ENCODE peak calls at places on chromosomes 12 and 14, in seven cellular contexts. B, C, I, O, L, R and P are unnamed samples.

GRCh38 chr12:9135903-9136310 is 20.2 kb upstream of the A2M start:
- DNase-seq in B (no peak), C (no peak), I (no peak), O (no peak), L (no peak), R (no peak), P (no peak)

GRCh38 chr12:82299617-82300016 is 58.6 kb downstream of the CCDC59 start:
- DNase-seq in B (no peak), C (no peak), I (no peak), O (peak), L (no peak), R (no peak), P (no peak)

GRCh38 chr12:53255993-53256392 is 12.1 kb upstream of the ESPL1 start:
- DNase-seq in B (peak), C (no peak), I (no peak), O (no peak), L (peak), R (no peak), P (no peak)

GRCh38 chr12:63862187-63863107 is 17.9 kb downstream of the SRGAP1 start:
- DNase-seq in B (no peak), C (peak), I (no peak), O (peak), L (no peak), R (no peak), P (no peak)

GRCh38 chr14:106224694-106224971 is 698.2 kb downstream of the TMEM121 start:
- DNase-seq in B (no peak), C (no peak), I (no peak), O (no peak), L (no peak), R (no peak), P (no peak)

GRCh38 chr12:51188359-51189051 is 15.6 kb upstream of the TFCP2 start:
- DNase-seq in B (peak), C (no peak), I (no peak), O (no peak), L (peak), R (no peak), P (no peak)

GRCh38 chr12:53624956-53625355 is 1.2 kb downstream of the ATF7 start:
- DNase-seq in B (peak), C (no peak), I (no peak), O (peak), L (no peak), R (no peak), P (no peak)

GRCh38 chr12:20507711-20508110 is 139.4 kb downstream of the PDE3A start:
- DNase-seq in B (no peak), C (no peak), I (no peak), O (no peak), L (no peak), R (no peak), P (no peak)

GRCh38 chr12:10672231-10672868 is 1.5 kb downstream of the STYK1 start:
- DNase-seq in B (no peak), C (peak), I (no peak), O (no peak), L (no peak), R (no peak), P (no peak)

GRCh38 chr14:69079188-69079742 is 73.7 kb downstream of the DCAF5 start:
- DNase-seq in B (no peak), C (no peak), I (no peak), O (peak), L (no peak), R (no peak), P (no peak)

GRCh38 chr12:111597731-111598636 is 1.1 kb downstream of the ATXN2 start:
- DNase-seq in B (peak), C (peak), I (peak), O (no peak), L (peak), R (peak), P (peak)

GRCh38 chr12:54419088-54419887 is at the start of gene ITGA5:
- DNase-seq in B (no peak), C (peak), I (peak), O (peak), L (peak), R (peak), P (no peak)

GRCh38 chr12:28622416-28622815 is 432.2 kb downstream of the CCDC91 start:
- DNase-seq in B (no peak), C (no peak), I (no peak), O (peak), L (no peak), R (no peak), P (no peak)

GRCh38 chr14:52443506-52443905 is 108.8 kb downstream of the TXNDC16 start:
- DNase-seq in B (no peak), C (no peak), I (no peak), O (no peak), L (no peak), R (no peak), P (no peak)

GRCh38 chr14:86035882-86036281 is 505.9 kb downstream of the FLRT2 start:
- DNase-seq in B (peak), C (no peak), I (peak), O (peak), L (no peak), R (no peak), P (peak)

GRCh38 chr14:85534914-85535313 is 5.0 kb downstream of the FLRT2 start:
- DNase-seq in B (no peak), C (no peak), I (no peak), O (no peak), L (no peak), R (no peak), P (no peak)

GRCh38 chr12:94150483-94151225 is 2.3 kb downstream of the PLXNC1 start:
- DNase-seq in B (no peak), C (peak), I (peak), O (no peak), L (peak), R (no peak), P (peak)

GRCh38 chr12:82174383-82174782 is 183.8 kb downstream of the CCDC59 start:
- DNase-seq in B (no peak), C (no peak), I (no peak), O (no peak), L (no peak), R (no peak), P (no peak)

GRCh38 chr12:11832100-11832499 is 182.6 kb downstream of the ETV6 start:
- DNase-seq in B (no peak), C (no peak), I (no peak), O (no peak), L (no peak), R (no peak), P (no peak)

GRCh38 chr14:59126714-59127436 is 61.6 kb upstream of the DAAM1 start:
- DNase-seq in B (peak), C (no peak), I (no peak), O (peak), L (no peak), R (no peak), P (no peak)

GRCh38 chr12:57763881-57764661 is 2.8 kb downstream of the CYP27B1 start:
- DNase-seq in B (no peak), C (no peak), I (no peak), O (no peak), L (peak), R (peak), P (no peak)

GRCh38 chr12:45726594-45727300 is 2.8 kb upstream of the ARID2 start:
- DNase-seq in B (peak), C (peak), I (peak), O (peak), L (peak), R (peak), P (peak)

GRCh38 chr12:96399081-96399918 is 939 bp downstream of the CDK17 start:
- DNase-seq in B (peak), C (peak), I (peak), O (peak), L (peak), R (peak), P (peak)

GRCh38 chr12:17928708-17929366 is 161.2 kb downstream of the RERGL start:
- DNase-seq in B (no peak), C (no peak), I (no peak), O (peak), L (no peak), R (no peak), P (no peak)

GRCh38 chr12:84035766-84036165 is 876.8 kb downstream of the SLC6A15 start:
- DNase-seq in B (no peak), C (no peak), I (no peak), O (no peak), L (no peak), R (no peak), P (no peak)

GRCh38 chr12:115609356-115609755 is 668.1 kb downstream of the MED13L start:
- DNase-seq in B (no peak), C (no peak), I (no peak), O (no peak), L (no peak), R (no peak), P (no peak)

GRCh38 chr12:59268295-59268809 is 327.5 kb upstream of the SLC16A7 start:
- DNase-seq in B (no peak), C (no peak), I (no peak), O (no peak), L (no peak), R (no peak), P (no peak)

GRCh38 chr12:4320287-4320858 is 640 bp upstream of the TIGAR start:
- DNase-seq in B (no peak), C (no peak), I (no peak), O (no peak), L (no peak), R (no peak), P (no peak)

GRCh38 chr14:99463974-99464373 is 16.7 kb downstream of the SETD3 start:
- DNase-seq in B (no peak), C (no peak), I (no peak), O (no peak), L (no peak), R (no peak), P (no peak)

GRCh38 chr12:52189376-52190174 is 2.2 kb downstream of the KRT80 start:
- DNase-seq in B (no peak), C (no peak), I (no peak), O (no peak), L (no peak), R (no peak), P (no peak)
- TF ChIP-seq CTCF in B (no peak), C (no peak), I (no peak), O (no peak), L (no peak), R (no peak), P (no peak)

DNA sequence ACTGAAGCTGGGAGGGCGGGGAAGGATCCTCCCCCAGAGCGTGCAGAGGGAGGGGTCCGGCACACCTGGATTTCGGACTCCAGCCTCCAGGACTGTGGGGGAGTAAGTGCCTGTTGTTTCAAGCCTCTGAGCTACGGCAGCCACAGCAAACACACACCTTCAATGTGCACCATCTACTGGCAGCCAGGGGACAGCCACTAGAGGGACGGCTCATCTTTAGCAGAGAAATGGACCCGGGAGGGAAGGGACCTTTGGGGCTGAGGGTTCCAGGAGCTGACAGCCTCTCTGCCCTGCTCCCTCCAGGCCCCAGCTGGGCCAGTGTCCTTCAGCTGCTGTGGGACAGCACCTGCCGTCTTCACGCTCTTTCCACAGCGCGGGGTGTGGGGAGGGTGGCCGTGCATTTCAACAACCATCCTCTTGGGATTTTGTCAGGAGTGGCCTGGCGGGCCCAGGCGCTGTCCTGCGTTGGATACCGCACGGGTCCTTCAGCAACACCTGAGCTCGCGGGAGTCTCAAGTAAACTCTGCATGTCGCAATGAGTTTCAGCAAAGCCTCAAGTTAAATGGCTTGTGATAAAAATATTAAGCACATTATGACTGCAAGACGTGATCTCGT is 209.2 kb upstream of the C14orf180 start:
- DNase-seq in B (peak), C (no peak), I (peak), O (no peak), L (peak), R (no peak), P (peak)
- TF ChIP-seq CTCF in B (peak), C (peak), I (no peak), O (no peak), L (peak), R (no peak), P (peak)

GRCh38 chr12:126493366-126494108 is 1428.3 kb downstream of the AACS start:
- DNase-seq in B (no peak), C (no peak), I (no peak), O (peak), L (no peak), R (no peak), P (no peak)
- TF ChIP-seq CTCF in B (no peak), C (no peak), I (no peak), O (no peak), L (no peak), R (no peak), P (no peak)

GRCh38 chr12:106128526-106129430 is 10.0 kb downstream of the NUAK1 start:
- DNase-seq in B (no peak), C (no peak), I (no peak), O (no peak), L (no peak), R (no peak), P (no peak)

GRCh38 chr12:106130474-106131113 is 8.2 kb downstream of the NUAK1 start:
- DNase-seq in B (no peak), C (no peak), I (no peak), O (no peak), L (no peak), R (no peak), P (no peak)

GRCh38 chr12:106125351-106126085 is 13.2 kb downstream of the NUAK1 start:
- DNase-seq in B (no peak), C (no peak), I (no peak), O (no peak), L (no peak), R (no peak), P (no peak)

GRCh38 chr12:106126441-106127288 is 12.1 kb downstream of the NUAK1 start:
- DNase-seq in B (no peak), C (no peak), I (no peak), O (peak), L (no peak), R (no peak), P (no peak)

GRCh38 chr12:106127289-106128126 is 11.2 kb downstream of the NUAK1 start:
- DNase-seq in B (no peak), C (no peak), I (no peak), O (no peak), L (no peak), R (no peak), P (no peak)
- TF ChIP-seq CTCF in B (no peak), C (no peak), I (no peak), O (no peak), L (no peak), R (peak), P (no peak)

GRCh38 chr14:91356218-91356763 is 61.3 kb downstream of the CCDC88C start:
- DNase-seq in B (peak), C (no peak), I (no peak), O (no peak), L (peak), R (no peak), P (no peak)

GRCh38 chr14:91354221-91354916 is 63.3 kb downstream of the CCDC88C start:
- DNase-seq in B (peak), C (no peak), I (no peak), O (no peak), L (peak), R (no peak), P (no peak)

GRCh38 chr14:91352696-91353692 is 64.6 kb downstream of the CCDC88C start:
- DNase-seq in B (peak), C (no peak), I (no peak), O (no peak), L (peak), R (no peak), P (no peak)

GRCh38 chr14:91357272-91357671 is 60.3 kb downstream of the CCDC88C start:
- DNase-seq in B (peak), C (no peak), I (no peak), O (no peak), L (peak), R (no peak), P (no peak)

DNA sequence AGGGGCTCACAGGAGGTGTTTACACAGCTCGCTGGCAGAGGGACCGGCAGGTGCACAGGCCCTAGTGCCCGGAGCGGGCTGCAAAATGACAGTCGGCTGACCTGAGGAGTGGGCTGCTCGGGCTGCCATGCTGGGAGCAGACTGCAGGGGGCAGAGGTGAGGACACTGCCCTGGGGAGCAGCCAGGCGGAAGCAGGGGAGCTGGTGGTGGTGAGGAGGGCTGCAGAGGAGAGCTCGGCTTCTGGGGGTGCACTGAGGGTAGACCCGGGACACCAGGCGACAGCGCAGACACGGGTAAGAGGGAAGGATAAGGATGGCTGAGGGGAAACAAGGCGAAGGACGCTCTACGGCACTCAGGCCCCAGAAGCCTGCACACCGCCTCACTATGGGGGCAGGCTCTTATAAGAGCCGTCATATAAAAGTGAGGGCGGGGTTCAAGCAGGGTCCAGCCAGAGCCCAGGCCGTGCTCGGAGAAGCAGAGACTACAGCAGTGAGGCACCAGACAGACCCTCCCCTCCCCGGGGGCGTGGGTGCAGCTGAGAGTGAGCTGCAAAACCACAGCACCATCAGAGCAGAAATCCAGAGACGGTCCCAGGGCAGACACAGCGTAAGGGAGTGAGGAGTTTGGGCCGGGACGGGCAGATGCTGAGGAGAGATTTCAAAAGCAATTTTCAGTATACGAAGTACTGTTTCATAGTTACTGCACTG is 62.5 kb downstream of the CCDC88C start:
- DNase-seq in B (peak), C (peak), I (peak), O (no peak), L (peak), R (no peak), P (peak)
- TF ChIP-seq CTCF in B (peak), C (peak), I (peak), O (peak), L (peak), R (no peak), P (peak)

GRCh38 chr14:38910092-38910491 is 192.9 kb downstream of the SEC23A start:
- DNase-seq in B (no peak), C (no peak), I (no peak), O (no peak), L (no peak), R (no peak), P (no peak)

GRCh38 chr14:38900887-38901286 is 202.1 kb downstream of the SEC23A start:
- DNase-seq in B (no peak), C (no peak), I (no peak), O (no peak), L (no peak), R (no peak), P (no peak)

DNA sequence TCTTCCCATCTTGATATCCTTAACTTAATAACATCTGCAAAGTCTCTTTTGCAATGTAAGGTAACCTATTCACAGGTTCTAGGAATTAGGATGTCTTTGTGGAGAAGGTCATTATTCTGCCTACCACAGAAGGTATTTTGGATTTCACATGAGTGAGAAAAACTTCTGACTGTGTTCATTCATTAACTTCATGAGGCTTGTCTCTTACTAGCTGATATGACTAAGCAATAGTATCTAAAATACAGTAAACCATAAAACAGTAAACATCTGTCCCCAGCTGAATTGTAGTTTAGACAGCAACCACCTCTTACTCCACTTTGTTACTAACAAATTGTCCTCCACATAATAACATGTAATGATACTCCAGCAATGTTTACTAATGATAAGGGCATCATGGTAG is 198.1 kb downstream of the SEC23A start:
- DNase-seq in B (no peak), C (no peak), I (no peak), O (no peak), L (no peak), R (no peak), P (no peak)
- TF ChIP-seq CTCF in B (no peak), C (no peak), I (no peak), O (no peak), L (no peak), R (no peak), P (no peak)

DNA sequence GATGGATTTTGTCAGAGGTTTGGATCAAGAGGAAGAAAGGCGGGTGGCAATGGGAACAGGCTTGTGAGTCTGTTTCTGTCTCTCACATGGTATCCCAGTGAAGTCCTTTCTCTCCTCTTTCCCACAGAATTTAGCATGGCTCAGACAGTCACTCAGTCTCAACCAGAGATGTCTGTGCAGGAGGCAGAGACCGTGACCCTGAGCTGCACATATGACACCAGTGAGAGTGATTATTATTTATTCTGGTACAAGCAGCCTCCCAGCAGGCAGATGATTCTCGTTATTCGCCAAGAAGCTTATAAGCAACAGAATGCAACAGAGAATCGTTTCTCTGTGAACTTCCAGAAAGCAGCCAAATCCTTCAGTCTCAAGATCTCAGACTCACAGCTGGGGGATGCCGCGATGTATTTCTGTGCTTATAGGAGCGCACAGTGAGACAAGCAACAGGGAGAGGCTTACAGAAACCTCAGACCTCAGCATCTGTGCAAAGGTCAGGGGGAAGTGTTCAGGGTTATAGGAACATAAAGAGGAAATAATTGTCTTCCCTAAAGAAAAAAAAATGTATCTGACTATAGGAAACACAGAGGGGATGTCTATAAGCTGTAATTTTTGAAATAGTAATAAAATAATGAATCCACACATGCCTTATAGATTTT is 307.6 kb downstream of the DAD1 start:
- DNase-seq in B (peak), C (no peak), I (no peak), O (no peak), L (no peak), R (no peak), P (no peak)
- TF ChIP-seq CTCF in B (no peak), C (no peak), I (no peak), O (no peak), L (no peak), R (no peak), P (no peak)

GRCh38 chr14:60183138-60183537 is 17.9 kb upstream of the DHRS7 start:
- DNase-seq in B (peak), C (no peak), I (no peak), O (no peak), L (no peak), R (no peak), P (no peak)

GRCh38 chr14:60188115-60188514 is 22.9 kb upstream of the DHRS7 start:
- DNase-seq in B (peak), C (no peak), I (no peak), O (no peak), L (no peak), R (no peak), P (no peak)

GRCh38 chr14:60183724-60184596 is 18.8 kb upstream of the DHRS7 start:
- DNase-seq in B (peak), C (no peak), I (no peak), O (peak), L (no peak), R (no peak), P (no peak)

GRCh38 chr14:60188696-60189095 is 23.5 kb upstream of the DHRS7 start:
- DNase-seq in B (no peak), C (no peak), I (no peak), O (no peak), L (no peak), R (no peak), P (no peak)

GRCh38 chr14:60184597-60185555 is 19.7 kb upstream of the DHRS7 start:
- DNase-seq in B (peak), C (no peak), I (no peak), O (no peak), L (no peak), R (no peak), P (no peak)
- TF ChIP-seq CTCF in B (peak), C (no peak), I (no peak), O (no peak), L (no peak), R (no peak), P (peak)

GRCh38 chr12:106586535-106586802 is 3.7 kb downstream of the RFX4 start:
- DNase-seq in B (no peak), C (no peak), I (peak), O (no peak), L (no peak), R (no peak), P (no peak)
- TF ChIP-seq CTCF in B (no peak), C (no peak), I (no peak), O (no peak), L (no peak), R (no peak), P (no peak)